ENCODE peak calls at places on chromosomes 7 and 10, in five cellular contexts. O is trophoblast cell, Z is H9, V is neuronal stem cell, H is IMR-90. I is an unnamed sample.

GRCh38 chr10:110353244-110354119 is 48.8 kb upstream of the SMNDC1 start:
- DNase-seq in O (peak; percentile 43), Z (peak; percentile 72), H (peak; percentile 99), V (no peak), I (peak; percentile 78)

GRCh38 chr10:117960345-117960744 is 86.4 kb downstream of the RAB11FIP2 start:
- DNase-seq in V (no peak), H (peak; percentile 52), O (no peak), Z (no peak), I (no peak)

GRCh38 chr10:123746016-123746415 is 79.9 kb downstream of the GPR26 start:
- DNase-seq in O (no peak), H (no peak), Z (no peak), V (no peak), I (no peak)

GRCh38 chr10:100882681-100883321 is 30.0 kb upstream of the SLF2 start:
- DNase-seq in H (peak; percentile 87), V (no peak), Z (no peak), O (no peak), I (no peak)

GRCh38 chr10:6894405-6894804 is 314.3 kb upstream of the PRKCQ start:
- DNase-seq in H (no peak), Z (no peak), V (no peak), O (no peak), I (no peak)

GRCh38 chr10:85864173-85864549 is 502.4 kb downstream of the GRID1 start:
- DNase-seq in V (no peak), Z (no peak), H (no peak), O (no peak), I (no peak)

GRCh38 chr7:25802057-25802456 is 349.9 kb upstream of the NFE2L3 start:
- DNase-seq in Z (no peak), V (no peak), H (no peak), O (no peak), I (no peak)

GRCh38 chr10:60377955-60378354 is 11.7 kb downstream of the ANK3 start:
- DNase-seq in Z (no peak), O (no peak), V (no peak), H (peak; percentile 58), I (no peak)

GRCh38 chr10:29658984-29659769 is 24.4 kb upstream of the SVIL start:
- DNase-seq in Z (no peak), H (peak; percentile 100), O (peak; percentile 81), V (no peak), I (peak; percentile 85)

GRCh38 chr7:8214162-8214897 is 47.6 kb downstream of the ICA1 start:
- DNase-seq in Z (no peak), V (no peak), H (peak; percentile 9), O (no peak), I (no peak)

GRCh38 chr7:47322731-47323130 is 259.2 kb downstream of the TNS3 start:
- DNase-seq in H (no peak), V (no peak), Z (no peak), O (no peak), I (no peak)

GRCh38 chr10:11141571-11142091 is 124.0 kb downstream of the CELF2 start:
- DNase-seq in Z (no peak), H (no peak), O (no peak), V (no peak), I (no peak)

GRCh38 chr7:46139079-46139478 is 218.0 kb upstream of the IGFBP3 start:
- DNase-seq in O (peak; percentile 69), H (peak; percentile 90), V (no peak), Z (no peak), I (peak; percentile 85)

DNA sequence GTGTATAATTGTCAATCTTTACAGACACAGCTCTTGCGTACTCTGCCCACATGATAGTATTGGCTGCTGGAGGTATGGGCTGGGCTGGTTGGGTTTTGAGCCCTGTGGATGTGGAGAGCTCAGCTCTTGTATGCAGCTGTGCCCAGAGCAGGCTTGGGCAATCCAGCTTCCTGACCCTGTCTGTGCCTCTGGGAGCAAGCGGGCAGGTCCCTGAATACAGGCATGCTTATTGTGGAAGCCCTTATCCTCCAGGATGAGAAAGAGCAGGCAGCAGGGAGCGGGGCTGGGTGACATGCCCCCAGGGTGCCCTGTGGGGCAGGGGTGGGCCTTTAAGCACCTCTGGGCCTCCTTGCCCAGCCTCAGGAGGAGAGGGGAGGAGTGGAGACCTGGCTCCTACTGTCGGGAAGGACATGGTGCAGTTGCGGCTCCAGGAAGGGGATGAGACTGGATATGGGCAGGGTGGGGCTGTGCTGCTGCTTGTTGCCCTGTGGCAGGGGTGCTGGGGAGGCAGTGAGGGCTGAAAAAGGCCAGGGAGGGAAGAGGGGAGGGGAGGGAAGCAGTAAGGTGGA is 32.7 kb upstream of the SH2D4B start:
- DNase-seq in H (no peak), Z (no peak), V (no peak), O (peak; percentile 97), I (peak; percentile 43)
- H3K4ac ChIP-seq in H (peak overlapping the region; percentile 86), Z (no peak overlapping the region), V (no peak overlapping the region), O (peak overlapping the region; percentile 31), I (no peak overlapping the region)

DNA sequence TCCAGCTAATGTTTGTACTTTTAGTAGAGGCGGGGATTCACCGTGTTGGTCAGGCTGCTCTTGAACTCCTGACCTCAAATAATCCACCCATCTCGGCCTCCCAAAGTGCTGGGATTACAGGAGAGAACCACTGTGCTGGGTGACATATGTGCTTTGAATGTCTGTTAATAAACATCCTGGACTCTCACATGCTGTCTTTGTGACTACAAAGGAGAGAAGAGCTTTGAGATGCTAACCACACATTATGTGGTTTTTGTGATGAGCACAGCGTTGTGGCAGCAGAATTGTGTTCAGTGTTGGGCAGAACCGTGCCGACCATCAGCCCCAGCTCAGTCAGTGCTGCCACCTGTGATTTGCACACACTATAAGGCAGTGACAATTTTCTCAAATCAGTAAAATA is 500.1 kb upstream of the KLF6 start:
- DNase-seq in O (no peak), Z (no peak), H (peak; percentile 32), V (no peak), I (no peak)
- H3K18ac ChIP-seq in O (no peak overlapping the region), Z (no peak overlapping the region), H (peak overlapping the region; percentile 81), V (no peak overlapping the region), I (no peak overlapping the region)

GRCh38 chr10:26372513-26373354 is 65.4 kb upstream of the APBB1IP start:
- DNase-seq in H (no peak), V (no peak), O (no peak), Z (no peak), I (no peak)
- H3K4ac ChIP-seq in H (no peak overlapping the region), V (no peak overlapping the region), O (no peak overlapping the region), Z (no peak overlapping the region), I (no peak overlapping the region)

GRCh38 chr7:51080622-51081269 is 235.9 kb downstream of the COBL start:
- DNase-seq in Z (peak; percentile 94), O (no peak), V (peak; percentile 26), H (no peak), I (peak; percentile 59)
- H3K18ac ChIP-seq in Z (peak overlapping the region; percentile 85), O (no peak overlapping the region), V (peak overlapping the region; percentile 84), H (no peak overlapping the region), I (no peak overlapping the region)

DNA sequence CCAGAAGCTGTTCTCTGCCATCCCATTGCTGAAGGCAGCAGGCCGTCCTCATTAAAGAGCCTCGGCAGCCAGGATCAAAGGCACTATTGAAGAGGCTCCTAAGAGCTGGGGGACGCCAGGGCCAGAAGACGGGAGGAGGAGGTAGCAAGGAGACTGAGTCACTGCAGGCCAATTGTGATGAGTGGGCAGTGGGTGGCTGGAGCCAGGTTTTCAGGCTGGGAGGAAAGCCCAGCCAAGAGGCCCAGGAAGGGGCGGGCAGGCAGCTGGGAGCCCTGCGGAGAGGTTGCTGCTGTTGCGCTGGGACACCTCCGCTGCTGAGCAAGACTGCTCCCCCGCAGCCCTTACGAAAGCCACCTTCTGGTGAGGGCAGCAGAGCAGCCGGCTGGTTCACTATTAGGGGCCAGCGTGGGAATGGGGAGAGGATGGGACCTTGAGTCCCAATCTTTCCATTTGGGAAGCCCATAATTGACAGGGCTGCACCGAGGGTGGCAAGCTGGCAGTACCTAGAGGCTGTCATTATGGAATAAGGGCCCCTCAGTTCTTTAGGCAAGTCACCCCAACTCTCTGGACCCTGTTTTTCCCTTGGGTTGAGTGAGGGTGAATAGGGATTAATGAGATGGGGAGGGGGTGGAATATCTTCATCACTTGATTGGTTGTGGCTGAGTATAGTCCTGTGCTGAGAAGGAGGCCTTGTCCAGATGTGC is 48.4 kb downstream of the UNC5B start:
- DNase-seq in Z (no peak), H (peak; percentile 96), O (no peak), V (peak; percentile 26), I (peak; percentile 63)
- H3K4ac ChIP-seq in Z (no peak overlapping the region), H (peak overlapping the region; percentile 76), O (no peak overlapping the region), V (no peak overlapping the region), I (no peak overlapping the region)

GRCh38 chr10:1406976-1407945 is 330.1 kb downstream of the ADARB2 start:
- DNase-seq in H (no peak), Z (no peak), V (no peak), O (no peak), I (no peak)
- H3K18ac ChIP-seq in H (no peak overlapping the region), Z (no peak overlapping the region), V (peak overlapping the region; percentile 4), O (no peak overlapping the region), I (no peak overlapping the region)

GRCh38 chr7:4144801-4145470 is 537.2 kb upstream of the FOXK1 start:
- DNase-seq in V (peak; percentile 57), Z (peak; percentile 61), H (peak; percentile 28), O (no peak), I (peak; percentile 46)
- H3K4ac ChIP-seq in V (peak overlapping the region; percentile 10), Z (no peak overlapping the region), H (no peak overlapping the region), O (no peak overlapping the region), I (no peak overlapping the region)

GRCh38 chr10:109280837-109281236 is 642.5 kb downstream of the XPNPEP1 start:
- DNase-seq in Z (no peak), H (no peak), O (no peak), V (no peak), I (no peak)
- H3K18ac ChIP-seq in Z (no peak overlapping the region), H (peak overlapping the region; percentile 72), O (no peak overlapping the region), V (no peak overlapping the region), I (no peak overlapping the region)